ENCODE peak calls at places on chromosomes 5 and 9, in five cellular contexts. W is HepG2, R is GM23338, F is H1, X is K562. K is an unnamed sample.

GRCh38 chr5:4093970-4094369 is 498.3 kb downstream of the IRX1 start:
- DNase-seq in W (no peak), R (no peak), F (no peak), X (no peak), K (no peak)

GRCh38 chr5:123708074-123708806 is 196.3 kb downstream of the CSNK1G3 start:
- DNase-seq in W (no peak), R (no peak), F (no peak), X (no peak), K (no peak)

GRCh38 chr9:105138306-105138801 is 106.1 kb upstream of the SLC44A1 start:
- DNase-seq in W (peak), R (peak), F (peak), X (no peak), K (no peak)

GRCh38 chr9:71955300-71955915 is 44.0 kb downstream of the C9orf85 start:
- DNase-seq in W (no peak), R (no peak), F (no peak), X (no peak), K (no peak)

GRCh38 chr9:71363286-71363961 is 242.0 kb upstream of the TRPM3 start:
- DNase-seq in W (no peak), R (peak), F (no peak), X (no peak), K (no peak)

GRCh38 chr9:6024035-6024554 is 8.7 kb upstream of the RANBP6 start:
- DNase-seq in W (peak), R (peak), F (no peak), X (peak), K (no peak)

GRCh38 chr9:18294229-18294628 is 179.7 kb upstream of the ADAMTSL1 start:
- DNase-seq in W (no peak), R (no peak), F (no peak), X (no peak), K (no peak)

GRCh38 chr5:87850843-87851242 is 417.8 kb downstream of the TMEM161B start:
- DNase-seq in W (no peak), R (no peak), F (no peak), X (no peak), K (peak)

GRCh38 chr5:43065384-43066230 is 25.5 kb upstream of the ANXA2R start:
- DNase-seq in W (no peak), R (peak), F (no peak), X (no peak), K (no peak)

GRCh38 chr9:119873877-119874276 is 504.6 kb upstream of the BRINP1 start:
- DNase-seq in W (no peak), R (no peak), F (no peak), X (no peak), K (no peak)

GRCh38 chr5:180291234-180291940 is 496 bp downstream of the MAPK9 start:
- DNase-seq in W (no peak), R (peak), F (no peak), X (peak), K (no peak)

GRCh38 chr9:131817627-131818026 is 77.8 kb upstream of the RAPGEF1 start:
- DNase-seq in W (no peak), R (no peak), F (no peak), X (no peak), K (no peak)

GRCh38 chr5:54171645-54172384 is 138.6 kb downstream of the ARL15 start:
- DNase-seq in W (no peak), R (no peak), F (no peak), X (no peak), K (no peak)

GRCh38 chr9:79176298-79176697 is 395.5 kb upstream of the TLE4 start:
- DNase-seq in W (no peak), R (no peak), F (no peak), X (no peak), K (no peak)

GRCh38 chr5:57724836-57725235 is 242.2 kb upstream of the ACTBL2 start:
- DNase-seq in W (no peak), R (no peak), F (no peak), X (no peak), K (no peak)

GRCh38 chr9:131610231-131610761 is 65.0 kb downstream of the PRRT1B start:
- DNase-seq in W (no peak), R (no peak), F (no peak), X (no peak), K (no peak)

GRCh38 chr5:140219068-140219971 is 44.3 kb downstream of the CYSTM1 start:
- DNase-seq in W (peak), R (no peak), F (no peak), X (no peak), K (no peak)

DNA sequence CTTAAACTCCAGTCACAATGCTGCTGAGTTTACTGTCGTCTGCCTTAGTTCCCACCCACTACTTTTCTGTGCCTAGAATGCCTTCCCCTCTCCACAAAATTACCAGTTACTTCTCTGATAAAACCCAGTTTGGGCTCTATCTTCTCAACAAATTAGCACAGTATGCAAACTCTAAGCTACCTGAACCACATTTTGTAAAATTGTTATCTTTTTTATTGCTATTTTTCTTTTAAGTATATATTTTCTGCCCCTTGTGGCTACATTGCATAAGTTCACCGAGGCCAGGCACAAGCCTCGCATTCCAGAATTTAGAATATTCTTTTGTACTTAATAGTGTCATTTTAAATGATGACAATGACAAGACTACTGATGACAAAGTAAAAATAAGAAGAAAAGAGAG is 60.0 kb downstream of the POU5F2 start:
- DNase-seq in W (no peak), R (peak), F (no peak), X (no peak), K (no peak)
- TF ChIP-seq CREB1 in W (no peak), R (no peak), F (no peak), X (no peak), K (no peak)

GRCh38 chr5:38673671-38674071 is 117.2 kb upstream of the LIFR start:
- DNase-seq in W (peak), R (peak), F (no peak), X (no peak), K (no peak)

GRCh38 chr5:38670878-38671277 is 114.4 kb upstream of the LIFR start:
- DNase-seq in W (no peak), R (no peak), F (no peak), X (no peak), K (no peak)

GRCh38 chr5:38675443-38675842 is 119.0 kb upstream of the LIFR start:
- DNase-seq in W (no peak), R (no peak), F (no peak), X (no peak), K (no peak)

GRCh38 chr5:38670066-38670465 is 113.6 kb upstream of the LIFR start:
- DNase-seq in W (no peak), R (no peak), F (no peak), X (no peak), K (no peak)

DNA sequence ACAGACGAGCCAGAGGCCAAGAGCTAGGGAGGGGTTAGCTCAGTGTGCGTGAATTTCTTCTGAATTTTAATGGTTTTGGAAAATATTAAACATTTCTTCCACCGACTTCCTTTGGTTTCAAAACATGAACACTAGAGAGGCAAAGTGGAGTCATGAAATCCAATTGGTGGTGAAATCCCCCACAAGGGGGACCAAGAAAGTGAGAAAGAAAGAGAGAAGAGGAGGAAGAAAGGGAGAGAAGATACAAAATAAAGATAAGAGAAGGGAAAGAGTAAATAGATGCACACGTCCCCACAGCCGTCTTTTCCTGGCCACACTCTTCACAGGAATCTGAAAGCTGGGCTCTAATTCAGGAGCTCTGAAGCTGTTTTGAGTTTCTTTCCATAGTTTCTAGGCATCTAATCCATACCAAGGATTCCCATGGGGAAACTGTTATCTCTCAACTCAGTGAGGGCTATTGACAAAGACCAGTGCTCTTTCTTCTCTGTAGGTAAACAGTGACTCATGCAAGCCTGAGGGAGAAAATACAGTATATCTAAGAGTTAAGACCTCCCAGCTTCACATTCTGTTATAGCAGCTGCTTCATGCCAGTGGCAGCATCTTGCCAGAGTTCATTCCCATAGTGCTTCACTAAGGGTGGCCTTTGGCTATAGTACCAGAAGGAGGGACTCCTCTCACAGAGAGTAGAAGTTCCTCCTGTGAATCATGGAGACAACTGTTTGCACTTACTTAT is 115.8 kb upstream of the LIFR start:
- DNase-seq in W (peak), R (no peak), F (no peak), X (no peak), K (no peak)
- TF ChIP-seq POLR2AphosphoS5 in W (no peak), R (no peak), F (no peak), X (no peak), K (no peak)

GRCh38 chr5:143742951-143743350 is 69.0 kb upstream of the HMHB1 start:
- DNase-seq in W (no peak), R (no peak), F (no peak), X (no peak), K (no peak)

GRCh38 chr5:143741418-143741817 is 70.5 kb upstream of the HMHB1 start:
- DNase-seq in W (no peak), R (no peak), F (no peak), X (no peak), K (no peak)

GRCh38 chr5:143739741-143740140 is 72.2 kb upstream of the HMHB1 start:
- DNase-seq in W (no peak), R (no peak), F (no peak), X (no peak), K (no peak)

GRCh38 chr5:143737073-143737472 is 74.9 kb upstream of the HMHB1 start:
- DNase-seq in W (no peak), R (no peak), F (no peak), X (no peak), K (no peak)

GRCh38 chr5:143738415-143739401 is 73.3 kb upstream of the HMHB1 start:
- DNase-seq in W (no peak), R (no peak), F (no peak), X (no peak), K (peak)
- TF ChIP-seq CREB1 in W (no peak), R (no peak), F (no peak), X (no peak), K (no peak)

GRCh38 chr9:114428466-114428865 is 40.7 kb upstream of the AKNA start:
- DNase-seq in W (no peak), R (no peak), F (no peak), X (no peak), K (no peak)
- TF ChIP-seq POLR2AphosphoS5 in W (no peak), R (no peak), F (no peak), X (no peak), K (no peak)

K was measured in GM12878.